ENCODE peak calls at places on chromosomes 7 and 10, in four cellular contexts. A, L, C and Z are unnamed samples.

GRCh38 chr7:151178236-151178635 is 8.8 kb downstream of the ASB10 start:
- DNase-seq in A (no peak), L (no peak), C (no peak), Z (no peak)

GRCh38 chr7:1361016-1361755 is 98.1 kb downstream of the MICALL2 start:
- DNase-seq in A (no peak), L (no peak), C (no peak), Z (no peak)

GRCh38 chr10:59225211-59225610 is 48.8 kb downstream of the PHYHIPL start:
- DNase-seq in A (no peak), L (no peak), C (no peak), Z (no peak)

GRCh38 chr7:97001221-97001620 is 4.1 kb upstream of the DLX6 start:
- DNase-seq in A (no peak), L (no peak), C (no peak), Z (no peak)

GRCh38 chr10:120979435-120980315 is 128.5 kb downstream of the WDR11 start:
- DNase-seq in A (peak; percentile 44), L (peak; percentile 74), C (no peak), Z (peak; percentile 16)

GRCh38 chr10:96974348-96974747 is 142.2 kb downstream of the LCOR start:
- DNase-seq in A (no peak), L (no peak), C (no peak), Z (no peak)

GRCh38 chr10:98349508-98349922 is 65.5 kb downstream of the PYROXD2 start:
- DNase-seq in A (no peak), L (no peak), C (no peak), Z (no peak)

GRCh38 chr7:67393903-67394302 is 397.3 kb downstream of the TYW1 start:
- DNase-seq in A (no peak), L (no peak), C (no peak), Z (no peak)

GRCh38 chr7:16060492-16060891 is 360.8 kb downstream of the CRPPA start:
- DNase-seq in A (no peak), L (no peak), C (no peak), Z (no peak)

GRCh38 chr7:44634187-44634838 is 27.9 kb downstream of the OGDH start:
- DNase-seq in A (no peak), L (no peak), C (no peak), Z (peak; percentile 25)

GRCh38 chr10:130179640-130180039 is 43.4 kb downstream of the GLRX3 start:
- DNase-seq in A (peak; percentile 17), L (no peak), C (peak; percentile 21), Z (peak; percentile 54)

GRCh38 chr10:44696496-44696895 is 214.6 kb upstream of the TMEM72 start:
- DNase-seq in A (no peak), L (no peak), C (no peak), Z (no peak)

GRCh38 chr10:102801496-102801895 is 35.7 kb downstream of the CYP17A1 start:
- DNase-seq in A (no peak), L (no peak), C (no peak), Z (no peak)

GRCh38 chr7:43785425-43785824 is 26.9 kb downstream of the BLVRA start:
- DNase-seq in A (no peak), L (no peak), C (no peak), Z (no peak)

GRCh38 chr7:138468244-138469123 is 8.4 kb downstream of the TRIM24 start:
- DNase-seq in A (no peak), L (no peak), C (no peak), Z (no peak)

GRCh38 chr7:126483972-126484371 is 768.8 kb downstream of the GRM8 start:
- DNase-seq in A (no peak), L (no peak), C (no peak), Z (no peak)

GRCh38 chr10:77416327-77417135 is 221.1 kb downstream of the KCNMA1 start:
- DNase-seq in A (peak; percentile 68), L (no peak), C (no peak), Z (no peak)

GRCh38 chr7:134925766-134926165 is 60.5 kb upstream of the AGBL3 start:
- DNase-seq in A (no peak), L (no peak), C (no peak), Z (no peak)

GRCh38 chr10:24311888-24312287 is 103.0 kb downstream of the KIAA1217 start:
- DNase-seq in A (no peak), L (no peak), C (no peak), Z (no peak)

GRCh38 chr10:119761106-119761505 is 35.3 kb downstream of the INPP5F start:
- DNase-seq in A (no peak), L (no peak), C (no peak), Z (no peak)

GRCh38 chr10:132458595-132459251 is 61.7 kb downstream of the PWWP2B start:
- DNase-seq in A (peak; percentile 61), L (peak; percentile 96), C (peak; percentile 63), Z (no peak)

GRCh38 chr10:80552151-80552646 is 14.5 kb downstream of the SH2D4B start:
- DNase-seq in A (no peak), L (peak; percentile 50), C (no peak), Z (peak; percentile 19)

GRCh38 chr7:112596260-112596659 is 115.5 kb downstream of the LSMEM1 start:
- DNase-seq in A (no peak), L (no peak), C (no peak), Z (no peak)

GRCh38 chr10:78937800-78938694 is 130.7 kb upstream of the ZMIZ1 start:
- DNase-seq in A (peak; percentile 47), L (no peak), C (peak; percentile 80), Z (peak; percentile 61)

GRCh38 chr7:139562972-139563565 is 39.6 kb downstream of the CLEC2L start:
- DNase-seq in A (no peak), L (no peak), C (no peak), Z (no peak)

GRCh38 chr7:22544245-22544644 is 44.3 kb upstream of the STEAP1B start:
- DNase-seq in A (no peak), L (no peak), C (no peak), Z (no peak)

GRCh38 chr7:7851381-7851780 is 117.2 kb upstream of the GLCCI1 start:
- DNase-seq in A (no peak), L (no peak), C (no peak), Z (no peak)

GRCh38 chr10:92594194-92594593 is 1.3 kb downstream of the KIF11 start:
- DNase-seq in A (no peak), L (no peak), C (no peak), Z (no peak)

GRCh38 chr10:129055966-129056365 is 411.1 kb upstream of the MGMT start:
- DNase-seq in A (no peak), L (no peak), C (no peak), Z (no peak)

GRCh38 chr7:47819054-47819920 is 129.0 kb downstream of the PKD1L1 start:
- DNase-seq in A (peak; percentile 72), L (peak; percentile 73), C (peak; percentile 53), Z (peak; percentile 70)

GRCh38 chr7:134368851-134369533 is 52.3 kb upstream of the SLC35B4 start:
- DNase-seq in A (peak; percentile 81), L (no peak), C (no peak), Z (peak; percentile 87)

GRCh38 chr7:157445246-157445955 is 108.6 kb downstream of the DNAJB6 start:
- DNase-seq in A (no peak), L (peak; percentile 37), C (no peak), Z (no peak)

GRCh38 chr10:74928742-74929191 is 102.4 kb downstream of the KAT6B start:
- DNase-seq in A (no peak), L (no peak), C (no peak), Z (no peak)

GRCh38 chr7:931871-932650 is 22.4 kb downstream of the ADAP1 start:
- DNase-seq in A (no peak), L (no peak), C (no peak), Z (no peak)

GRCh38 chr10:133160813-133161471 is 923 bp downstream of the KNDC1 start:
- DNase-seq in A (no peak), L (no peak), C (no peak), Z (no peak)

GRCh38 chr10:113099431-113100298 is 149.6 kb downstream of the TCF7L2 start:
- DNase-seq in A (no peak), L (no peak), C (no peak), Z (no peak)

GRCh38 chr10:91444211-91444610 is 34.1 kb downstream of the HECTD2 start:
- DNase-seq in A (no peak), L (no peak), C (no peak), Z (no peak)

GRCh38 chr7:74082770-74083116 is 861 bp upstream of the LIMK1 start:
- DNase-seq in A (no peak), L (no peak), C (no peak), Z (no peak)

GRCh38 chr7:74083928-74084721 is 521 bp downstream of the LIMK1 start:
- DNase-seq in A (peak; percentile 61), L (peak; percentile 67), C (peak; percentile 93), Z (no peak)

GRCh38 chr7:74087791-74088453 is 4.3 kb downstream of the LIMK1 start:
- DNase-seq in A (no peak), L (no peak), C (no peak), Z (no peak)

GRCh38 chr7:74084722-74085578 is 1.3 kb downstream of the LIMK1 start:
- DNase-seq in A (no peak), L (no peak), C (peak; percentile 8), Z (no peak)

DNA sequence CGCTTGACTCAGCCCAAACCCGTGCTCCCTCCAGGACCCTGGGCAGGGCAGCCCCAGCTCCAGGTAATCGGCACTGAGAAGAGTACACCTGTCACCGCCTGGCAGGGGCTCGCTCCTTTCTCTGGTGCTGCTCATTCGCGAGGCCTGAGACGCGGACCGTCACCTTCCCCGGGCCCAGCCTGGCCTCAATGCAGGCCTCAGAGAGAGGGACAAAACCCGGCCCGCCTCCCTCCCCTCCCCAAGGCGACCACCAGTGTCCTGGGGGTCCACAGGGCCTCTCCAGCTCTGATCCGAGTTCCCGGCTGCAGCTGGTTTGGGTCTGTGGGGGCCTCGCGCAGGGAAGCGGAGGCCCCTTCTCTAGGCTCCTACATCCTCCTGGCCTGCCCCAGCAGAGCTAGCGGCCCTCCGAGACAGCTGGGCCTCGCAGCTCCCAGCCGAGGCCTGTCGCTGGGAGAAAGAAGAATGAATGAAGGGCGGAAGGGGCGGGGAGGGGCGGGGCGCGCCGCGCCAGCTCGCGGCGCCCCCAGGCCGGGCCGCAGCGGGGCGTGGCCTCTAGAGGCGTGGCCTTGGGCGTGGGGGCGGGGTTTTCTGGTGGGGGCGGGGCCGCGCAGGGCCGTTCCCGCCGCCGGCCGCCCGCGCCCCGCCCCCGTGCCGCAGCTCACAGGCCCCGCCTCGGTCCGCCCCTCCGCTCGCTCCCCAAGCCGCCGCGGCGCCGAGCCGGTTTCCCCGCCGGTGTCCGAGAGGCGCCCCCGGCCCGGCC is at the start of gene LIMK1:
- DNase-seq in A (peak; percentile 85), L (peak; percentile 86), C (peak; percentile 99), Z (peak; percentile 62)
- TF ChIP-seq PHF8 in A (no peak), L (no peak), C (peak; percentile 60), Z (peak; percentile 68)

GRCh38 chr7:2517004-2517403 is 2.6 kb upstream of the LFNG start:
- DNase-seq in A (no peak), L (no peak), C (no peak), Z (no peak)
- TF ChIP-seq MAX in A (no peak), L (no peak), C (no peak), Z (no peak)

GRCh38 chr10:52027055-52027454 is 287.0 kb upstream of the DKK1 start:
- DNase-seq in A (no peak), L (no peak), C (no peak), Z (no peak)
- TF ChIP-seq PHF8 in A (no peak), L (no peak), C (no peak), Z (no peak)

GRCh38 chr7:17830206-17830605 is 110.1 kb downstream of the SNX13 start:
- DNase-seq in A (no peak), L (no peak), C (no peak), Z (no peak)
- TF ChIP-seq MAX in A (no peak), L (no peak), C (no peak), Z (no peak)